ENCODE peak calls at places on chromosomes 7 and 10, in four cellular contexts. P, G, T and H are unnamed samples.

GRCh38 chr10:6665847-6666246 is 85.8 kb upstream of the PRKCQ start:
- DNase-seq in P (no peak), G (no peak), T (no peak), H (no peak)

GRCh38 chr10:60809157-60809556 is 30.9 kb downstream of the CDK1 start:
- DNase-seq in P (no peak), G (no peak), T (no peak), H (no peak)

GRCh38 chr7:30157217-30157616 is 22.4 kb downstream of the MTURN start:
- DNase-seq in P (no peak), G (no peak), T (no peak), H (no peak)

GRCh38 chr10:31120392-31120791 is 88.7 kb upstream of the ZNF438 start:
- DNase-seq in P (no peak), G (no peak), T (no peak), H (no peak)

GRCh38 chr10:5789626-5790025 is 23.6 kb downstream of the GDI2 start:
- DNase-seq in P (no peak), G (no peak), T (no peak), H (no peak)

GRCh38 chr10:4354382-4354812 is 471.6 kb upstream of the AKR1E2 start:
- DNase-seq in P (no peak), G (no peak), T (no peak), H (no peak)

GRCh38 chr7:105876964-105877601 is 684 bp upstream of the ATXN7L1 start:
- DNase-seq in P (peak), G (peak), T (peak), H (peak)

GRCh38 chr10:102752934-102753664 is 9.4 kb downstream of the WBP1L start:
- DNase-seq in P (peak), G (no peak), T (no peak), H (no peak)

GRCh38 chr10:43322769-43323168 is 48.7 kb upstream of the FXYD4 start:
- DNase-seq in P (no peak), G (peak), T (peak), H (peak)

GRCh38 chr10:73889014-73889413 is 14.7 kb upstream of the CAMK2G start:
- DNase-seq in P (no peak), G (peak), T (peak), H (peak)

GRCh38 chr10:60394444-60394843 is 4.8 kb upstream of the ANK3 start:
- DNase-seq in P (no peak), G (no peak), T (no peak), H (no peak)

GRCh38 chr10:121854809-121855445 is 72.9 kb downstream of the ATE1 start:
- DNase-seq in P (no peak), G (no peak), T (no peak), H (no peak)

GRCh38 chr10:11242443-11243386 is 225.0 kb downstream of the CELF2 start:
- DNase-seq in P (peak), G (peak), T (no peak), H (peak)

GRCh38 chr10:82981137-82981723 is 1106.2 kb downstream of the NRG3 start:
- DNase-seq in P (no peak), G (no peak), T (no peak), H (no peak)

GRCh38 chr10:82212753-82213152 is 337.8 kb downstream of the NRG3 start:
- DNase-seq in P (no peak), G (no peak), T (no peak), H (no peak)

GRCh38 chr7:137882261-137882668 is 35.5 kb upstream of the DGKI start:
- DNase-seq in P (peak), G (no peak), T (peak), H (no peak)

GRCh38 chr10:92082583-92083280 is 159.2 kb downstream of the BTAF1 start:
- DNase-seq in P (no peak), G (no peak), T (no peak), H (no peak)

GRCh38 chr7:311131-311680 is 21.2 kb downstream of the FOXL3 start:
- DNase-seq in P (no peak), G (no peak), T (no peak), H (no peak)

GRCh38 chr7:24075426-24075810 is 208.6 kb upstream of the NPY start:
- DNase-seq in P (no peak), G (no peak), T (no peak), H (no peak)

GRCh38 chr7:103636153-103636552 is 190.1 kb upstream of the SLC26A5 start:
- DNase-seq in P (no peak), G (no peak), T (no peak), H (no peak)

GRCh38 chr7:148699024-148699771 is 495 bp downstream of the CUL1 start:
- DNase-seq in P (peak), G (peak), T (peak), H (peak)

GRCh38 chr10:99859585-99859984 is 77.1 kb downstream of the ABCC2 start:
- DNase-seq in P (no peak), G (no peak), T (no peak), H (no peak)

GRCh38 chr7:23308754-23309153 is 9.6 kb downstream of the MALSU1 start:
- DNase-seq in P (no peak), G (no peak), T (no peak), H (no peak)

GRCh38 chr7:155362380-155363145 is 64.9 kb downstream of the INSIG1 start:
- DNase-seq in P (no peak), G (no peak), T (peak), H (no peak)

GRCh38 chr7:77738871-77739270 is 42.6 kb downstream of the RSBN1L start:
- DNase-seq in P (no peak), G (no peak), T (no peak), H (no peak)

GRCh38 chr10:29811751-29812427 is 177.1 kb upstream of the SVIL start:
- DNase-seq in P (no peak), G (no peak), T (peak), H (no peak)

GRCh38 chr7:13538669-13539068 is 450.8 kb downstream of the ETV1 start:
- DNase-seq in P (no peak), G (no peak), T (no peak), H (no peak)

GRCh38 chr10:58157076-58157766 is 110.5 kb downstream of the IPMK start:
- DNase-seq in P (no peak), G (no peak), T (no peak), H (no peak)

GRCh38 chr10:47237316-47238260 is 62.4 kb upstream of the GDF10 start:
- DNase-seq in P (no peak), G (no peak), T (peak), H (no peak)

GRCh38 chr10:31320598-31321211 is 1.7 kb downstream of the ZEB1 start:
- DNase-seq in P (peak), G (peak), T (peak), H (peak)

GRCh38 chr7:108093903-108094302 is 36.3 kb downstream of the LAMB4 start:
- DNase-seq in P (no peak), G (no peak), T (no peak), H (no peak)

GRCh38 chr7:37448637-37449331 is at the start of gene ELMO1:
- DNase-seq in P (peak), G (peak), T (peak), H (peak)

DNA sequence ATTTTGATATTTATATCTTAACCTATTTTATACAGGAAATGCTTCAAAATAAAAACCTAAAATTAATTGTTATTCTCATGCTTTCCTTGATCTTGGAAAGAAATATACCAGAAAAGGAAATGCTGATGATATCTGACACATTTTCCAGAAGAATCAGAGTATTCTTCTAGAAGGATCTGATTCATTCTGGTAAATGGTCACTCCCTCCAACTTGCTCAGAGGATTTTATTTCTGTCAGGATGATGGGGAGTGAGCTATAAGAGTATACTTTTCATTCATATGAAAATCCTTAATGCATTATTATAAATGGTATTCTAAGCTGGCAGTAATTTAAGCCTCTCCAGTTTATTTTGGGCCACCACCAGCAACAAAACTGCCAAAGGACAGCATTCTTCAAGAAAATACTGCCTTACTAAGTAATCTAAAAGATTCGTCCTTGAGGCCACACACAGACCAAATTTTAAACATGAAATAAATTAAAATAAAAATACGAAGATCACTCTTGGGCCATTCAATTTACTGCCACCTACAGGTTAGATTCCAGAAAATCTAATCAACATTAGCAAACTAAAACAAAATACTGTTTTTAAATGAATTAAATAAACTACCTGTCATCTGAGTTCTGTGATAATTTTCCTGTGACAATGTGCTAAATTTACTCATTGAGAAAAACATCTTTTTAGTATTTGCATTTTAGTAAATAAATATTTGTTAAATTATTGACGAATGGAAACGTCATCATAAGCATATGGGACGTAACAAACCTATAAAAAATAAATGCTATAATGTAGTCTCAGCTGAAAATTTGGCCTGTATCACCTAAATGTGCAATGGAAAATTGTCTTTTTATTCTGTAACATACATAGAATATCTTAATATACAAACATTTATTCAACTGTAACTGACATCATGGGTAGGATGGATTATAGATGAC is 71.9 kb downstream of the ITGB8 start:
- DNase-seq in P (no peak), G (no peak), T (no peak), H (no peak)
- TF ChIP-seq CTCF in P (no peak), G (no peak), T (peak), H (peak)

GRCh38 chr7:2122651-2123050 is 110.1 kb downstream of the MAD1L1 start:
- DNase-seq in P (no peak), G (no peak), T (no peak), H (no peak)

GRCh38 chr7:2120251-2120660 is 112.5 kb downstream of the MAD1L1 start:
- DNase-seq in P (no peak), G (no peak), T (no peak), H (no peak)

GRCh38 chr7:2118630-2119190 is 114.0 kb downstream of the MAD1L1 start:
- DNase-seq in P (no peak), G (no peak), T (no peak), H (no peak)

GRCh38 chr7:2123360-2123759 is 109.4 kb downstream of the MAD1L1 start:
- DNase-seq in P (no peak), G (no peak), T (no peak), H (no peak)

DNA sequence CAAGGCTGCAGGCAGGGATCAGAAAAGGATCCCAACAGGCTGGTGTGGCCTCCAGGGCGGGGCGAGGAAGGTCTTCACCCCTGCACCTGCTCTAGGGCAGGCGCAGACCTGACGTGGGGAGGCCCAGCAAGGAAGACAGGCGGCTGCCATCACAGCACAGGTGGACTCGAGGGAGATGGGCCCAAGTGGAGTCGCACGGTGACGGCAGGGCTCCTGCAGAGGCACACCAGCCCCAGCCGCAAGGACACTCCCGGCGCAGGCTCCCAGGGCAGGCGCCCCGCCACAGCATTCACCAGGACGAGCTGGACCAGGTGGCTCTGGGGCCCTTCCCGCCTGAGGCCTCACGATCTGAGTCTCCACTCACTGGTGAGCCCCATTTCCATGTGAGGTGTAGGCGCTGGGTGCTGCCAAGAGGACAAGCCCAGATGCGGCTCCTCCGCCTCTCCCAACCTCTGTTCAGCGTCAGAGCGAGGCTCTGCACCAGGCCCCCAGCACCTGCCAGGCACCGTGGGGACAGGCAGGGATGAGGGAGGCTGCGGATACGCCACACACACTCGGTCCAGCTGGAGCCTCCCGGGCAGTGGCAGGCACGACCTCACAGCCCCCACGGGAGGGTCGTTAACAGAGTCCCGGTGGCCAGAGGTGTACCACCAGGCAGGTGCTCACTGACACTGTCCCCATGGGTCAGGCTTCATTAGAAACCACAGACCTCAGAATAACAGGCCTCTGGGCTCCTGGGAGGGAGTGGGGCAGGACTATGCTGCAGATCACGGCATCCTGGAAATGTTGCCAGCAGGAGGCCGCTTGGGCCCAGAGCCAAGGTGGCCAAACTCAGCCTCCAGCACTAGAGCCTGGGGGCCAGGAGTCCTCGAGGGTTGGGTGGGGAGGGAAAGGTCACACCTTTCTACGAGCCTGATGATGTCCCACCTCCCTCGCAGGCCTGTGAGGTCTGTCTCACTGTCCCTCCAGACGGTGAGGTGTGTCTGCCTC is 111.6 kb downstream of the MAD1L1 start:
- DNase-seq in P (no peak), G (no peak), T (no peak), H (no peak)
- TF ChIP-seq CTCF in P (no peak), G (no peak), T (no peak), H (no peak)

GRCh38 chr10:133351408-133352318 is 4.5 kb downstream of the PRAP1 start:
- DNase-seq in P (no peak), G (no peak), T (no peak), H (no peak)
- TF ChIP-seq CTCF in P (no peak), G (no peak), T (no peak), H (no peak)

DNA sequence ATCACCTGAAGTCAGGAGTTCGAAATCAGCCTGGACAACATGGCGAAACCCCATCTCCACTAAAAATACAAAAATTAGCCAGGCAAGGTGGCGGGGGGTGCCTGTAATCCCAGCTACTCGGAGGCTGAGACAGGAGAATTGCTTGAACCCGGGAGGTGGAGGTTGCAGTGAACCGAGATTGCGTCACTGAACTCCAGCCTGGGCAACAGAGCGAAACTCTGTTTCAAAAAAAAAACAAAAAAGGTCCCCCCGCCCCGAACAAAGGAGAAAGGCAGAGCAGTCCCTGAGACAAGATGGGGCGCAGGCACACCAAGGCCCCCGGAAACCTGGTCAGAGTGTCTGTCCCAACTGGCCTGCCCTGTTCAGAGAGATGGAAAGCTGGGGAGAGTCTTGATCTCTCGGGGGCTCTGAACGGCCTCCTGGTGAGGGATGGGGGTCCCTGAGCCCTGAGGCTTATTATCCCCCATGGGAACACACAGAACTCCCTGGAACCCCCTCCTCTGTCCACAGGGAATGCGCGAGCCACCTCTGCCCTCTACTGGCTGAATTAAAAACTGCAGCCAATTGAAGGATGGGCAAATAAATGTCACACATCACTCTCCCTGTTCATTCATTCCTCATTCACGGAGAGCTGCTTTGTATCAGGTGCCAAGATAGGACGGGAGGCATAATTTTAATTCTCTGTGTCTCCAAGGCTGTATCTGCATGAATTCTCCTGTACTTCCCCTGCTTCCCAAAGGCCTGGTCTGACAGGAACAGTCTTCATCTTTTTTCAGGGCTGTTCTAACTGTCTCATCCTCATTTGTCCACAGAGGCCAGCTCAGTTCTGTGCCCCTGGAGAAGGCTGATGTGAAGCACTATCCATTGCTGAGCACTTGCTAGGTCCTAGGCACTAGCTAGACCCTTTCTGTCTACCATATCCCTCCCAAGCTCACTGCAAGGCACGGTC is 28.9 kb downstream of the MAT1A start:
- DNase-seq in P (peak), G (no peak), T (no peak), H (no peak)
- TF ChIP-seq CTCF in P (peak), G (peak), T (peak), H (peak)

GRCh38 chr10:49611815-49612512 is 1.9 kb downstream of the SLC18A3 start:
- DNase-seq in P (peak), G (no peak), T (peak), H (no peak)

GRCh38 chr10:49613160-49613881 is 516 bp upstream of the CHAT start:
- DNase-seq in P (peak), G (no peak), T (peak), H (peak)

GRCh38 chr10:49611166-49611814 is 1.2 kb downstream of the SLC18A3 start:
- DNase-seq in P (peak), G (no peak), T (peak), H (no peak)

GRCh38 chr10:49613882-49614241 is at the start of gene CHAT:
- DNase-seq in P (peak), G (no peak), T (peak), H (no peak)

DNA sequence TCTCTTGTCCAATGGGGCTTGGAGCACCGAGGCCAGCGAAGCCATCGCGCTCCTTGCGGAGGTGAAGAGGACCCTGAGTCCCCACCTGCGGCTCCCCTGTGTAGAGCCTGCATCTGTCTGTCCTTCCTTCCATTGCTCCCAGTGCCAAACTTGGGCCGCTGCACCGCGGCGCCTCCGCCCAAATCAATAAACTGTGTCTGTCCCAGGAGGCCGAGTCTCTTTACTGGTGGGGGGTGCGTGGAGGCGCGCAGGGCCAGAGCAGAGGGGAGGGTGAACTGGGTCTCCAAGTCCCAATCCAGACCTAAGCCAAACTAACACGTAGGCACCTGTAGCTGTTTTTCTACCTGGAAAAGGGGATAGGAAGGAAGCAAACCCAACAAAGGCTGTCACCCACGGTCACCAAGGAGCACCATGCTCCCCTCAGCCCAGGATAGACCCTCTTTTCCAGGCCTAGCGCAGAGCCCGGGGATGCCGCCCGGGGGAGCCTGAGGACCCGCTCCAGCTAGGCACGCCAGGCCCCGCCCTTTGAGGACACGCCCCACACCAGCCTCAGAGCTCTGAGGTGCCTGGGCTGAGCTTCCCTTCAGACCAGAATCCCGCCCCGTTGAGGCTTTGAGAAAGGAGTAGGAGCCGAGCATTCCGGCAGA is 1.2 kb upstream of the CHAT start:
- DNase-seq in P (peak), G (no peak), T (peak), H (no peak)
- TF ChIP-seq CTCF in P (no peak), G (no peak), T (no peak), H (no peak)

GRCh38 chr7:28411876-28412662 is at the start of gene CREB5:
- DNase-seq in P (peak), G (no peak), T (no peak), H (no peak)
- TF ChIP-seq CTCF in P (peak), G (no peak), T (no peak), H (no peak)

GRCh38 chr7:157686285-157686894 is 349.6 kb downstream of the DNAJB6 start:
- DNase-seq in P (no peak), G (no peak), T (peak), H (no peak)
- TF ChIP-seq CTCF in P (no peak), G (no peak), T (no peak), H (no peak)

GRCh38 chr7:2732959-2733584 is 45.1 kb downstream of the AMZ1 start:
- DNase-seq in P (no peak), G (peak), T (peak), H (peak)
- TF ChIP-seq CTCF in P (no peak), G (no peak), T (no peak), H (no peak)